ENCODE peak calls at places on chromosomes 11 and 22, in eight cellular contexts. A, T, D, E, S, X, V and F are unnamed samples.

GRCh38 chr11:35746356-35747153 is 84.0 kb downstream of the TRIM44 start:
- DNase-seq in A (no peak), T (no peak), D (no peak), E (no peak), S (no peak), X (no peak), V (no peak), F (no peak)

GRCh38 chr11:73565804-73566203 is 32.1 kb downstream of the FAM168A start:
- DNase-seq in A (no peak), T (no peak), D (no peak), E (no peak), S (no peak), X (no peak), V (no peak), F (no peak)

GRCh38 chr11:62505112-62505783 is 41.4 kb downstream of the AHNAK start:
- DNase-seq in A (peak; percentile 36), T (no peak), D (no peak), E (peak; percentile 14), S (no peak), X (no peak), V (no peak), F (peak; percentile 63)

GRCh38 chr22:40826984-40827741 is 8.0 kb upstream of the SLC25A17 start:
- DNase-seq in A (no peak), T (no peak), D (no peak), E (no peak), S (no peak), X (no peak), V (no peak), F (no peak)

GRCh38 chr11:61380914-61381313 is 11.5 kb upstream of the TMEM216 start:
- DNase-seq in A (no peak), T (no peak), D (no peak), E (no peak), S (no peak), X (no peak), V (no peak), F (no peak)

GRCh38 chr11:1167256-1167655 is 9.5 kb downstream of the MUC5AC start:
- DNase-seq in A (peak; percentile 7), T (no peak), D (no peak), E (no peak), S (no peak), X (no peak), V (no peak), F (no peak)

GRCh38 chr11:111344032-111344431 is 35.0 kb downstream of the POU2AF1 start:
- DNase-seq in A (peak; percentile 56), T (no peak), D (no peak), E (no peak), S (no peak), X (no peak), V (no peak), F (no peak)

GRCh38 chr22:29833392-29833949 is 4.6 kb downstream of the ASCC2 start:
- DNase-seq in A (no peak), T (no peak), D (no peak), E (no peak), S (no peak), X (no peak), V (no peak), F (no peak)

GRCh38 chr11:69497221-69497787 is 15.8 kb downstream of the LINC01488 start:
- DNase-seq in A (peak; percentile 89), T (no peak), D (peak; percentile 68), E (peak; percentile 65), S (no peak), X (no peak), V (no peak), F (peak; percentile 82)

GRCh38 chr11:66035653-66036333 is 9.5 kb upstream of the CATSPER1 start:
- DNase-seq in A (no peak), T (no peak), D (no peak), E (no peak), S (no peak), X (no peak), V (no peak), F (no peak)

GRCh38 chr22:43643362-43643761 is 168.7 kb downstream of the EFCAB6 start:
- DNase-seq in A (no peak), T (no peak), D (no peak), E (no peak), S (no peak), X (no peak), V (no peak), F (no peak)

GRCh38 chr22:45231293-45231692 is 9.4 kb downstream of the KIAA0930 start:
- DNase-seq in A (no peak), T (no peak), D (no peak), E (no peak), S (no peak), X (no peak), V (no peak), F (no peak)

GRCh38 chr11:104094576-104094975 is 58.1 kb downstream of the DDI1 start:
- DNase-seq in A (no peak), T (no peak), D (no peak), E (no peak), S (no peak), X (no peak), V (no peak), F (no peak)

GRCh38 chr22:29270475-29271271 is 2.6 kb downstream of the EWSR1 start:
- DNase-seq in A (no peak), T (no peak), D (no peak), E (no peak), S (no peak), X (peak; percentile 61), V (no peak), F (peak; percentile 34)

GRCh38 chr11:12088047-12088481 is 22.3 kb upstream of the MICAL2 start:
- DNase-seq in A (peak; percentile 68), T (no peak), D (no peak), E (no peak), S (peak; percentile 10), X (no peak), V (no peak), F (no peak)

GRCh38 chr11:92886243-92886905 is 83.1 kb upstream of the MTNR1B start:
- DNase-seq in A (no peak), T (peak; percentile 11), D (peak; percentile 74), E (peak; percentile 55), S (peak; percentile 81), X (no peak), V (no peak), F (peak; percentile 73)

GRCh38 chr11:45209904-45210699 is 63.7 kb downstream of the PRDM11 start:
- DNase-seq in A (peak; percentile 94), T (no peak), D (peak; percentile 71), E (peak; percentile 45), S (peak; percentile 57), X (no peak), V (no peak), F (peak; percentile 73)

GRCh38 chr22:29306830-29307657 is 594 bp downstream of the GAS2L1 start:
- DNase-seq in A (peak; percentile 88), T (peak; percentile 65), D (peak; percentile 85), E (peak; percentile 79), S (no peak), X (peak; percentile 21), V (no peak), F (peak; percentile 95)

GRCh38 chr11:33376331-33377099 is 119.3 kb downstream of the HIPK3 start:
- DNase-seq in A (no peak), T (peak; percentile 12), D (peak; percentile 31), E (peak; percentile 25), S (peak; percentile 6), X (no peak), V (peak; percentile 48), F (peak; percentile 66)

GRCh38 chr22:50620861-50621490 is 7.0 kb downstream of the ARSA start:
- DNase-seq in A (no peak), T (peak; percentile 71), D (no peak), E (no peak), S (no peak), X (no peak), V (peak; percentile 74), F (no peak)

GRCh38 chr22:38202437-38203089 is 769 bp downstream of the MAFF start:
- DNase-seq in A (peak; percentile 89), T (peak; percentile 73), D (peak; percentile 65), E (peak; percentile 53), S (no peak), X (no peak), V (peak; percentile 74), F (peak; percentile 81)

GRCh38 chr11:103863497-103863896 is 172.9 kb upstream of the DDI1 start:
- DNase-seq in A (no peak), T (no peak), D (no peak), E (no peak), S (no peak), X (no peak), V (no peak), F (no peak)